ENCODE peak calls at places on chromosome 6, in five cellular contexts. X is erythroblast; S is activated CD4-positive, alpha-beta T cell treated with anti-CD3 and anti-CD28 coated beads for 48 hours; C is iPS-NIHi11; A is HT-29. J is an unnamed sample.

GRCh38 chr6:157814883-157815282 is 8.2 kb upstream of the SNX9 start:
- DNase-seq in X (no peak), C (no peak), S (no peak), A (no peak), J (no peak)

GRCh38 chr6:75204222-75204958 is 1.5 kb downstream of the COL12A1 start:
- DNase-seq in A (peak), X (peak), C (peak), S (peak), J (peak)

GRCh38 chr6:113997106-113997505 is 26.2 kb upstream of the HDAC2 start:
- DNase-seq in C (no peak), X (no peak), S (no peak), A (no peak), J (no peak)

GRCh38 chr6:3381233-3382065 is 75.4 kb downstream of the SLC22A23 start:
- DNase-seq in A (no peak), S (no peak), X (peak), C (no peak), J (no peak)

GRCh38 chr6:24802271-24803059 is 3.7 kb upstream of the ARMH2 start:
- DNase-seq in X (no peak), S (no peak), C (no peak), A (no peak), J (no peak)

GRCh38 chr6:26183237-26183580 is 96.0 kb downstream of the HFE start:
- DNase-seq in S (no peak), A (no peak), X (no peak), C (no peak), J (no peak)

GRCh38 chr6:27911953-27912446 is at the start of gene OR2B2:
- DNase-seq in X (peak), A (no peak), S (no peak), C (no peak), J (no peak)

GRCh38 chr6:134853111-134854055 is 96.5 kb downstream of the ALDH8A1 start:
- DNase-seq in X (no peak), S (no peak), C (no peak), A (peak), J (no peak)

GRCh38 chr6:75458895-75459294 is 34.7 kb downstream of the FILIP1 start:
- DNase-seq in C (no peak), X (no peak), A (no peak), S (no peak), J (no peak)

GRCh38 chr6:121548146-121548545 is 112.7 kb downstream of the GJA1 start:
- DNase-seq in C (no peak), S (no peak), A (no peak), X (no peak), J (no peak)

GRCh38 chr6:71043902-71044301 is 87.0 kb upstream of the B3GAT2 start:
- DNase-seq in C (no peak), S (no peak), A (no peak), X (no peak), J (no peak)

GRCh38 chr6:165574220-165574619 is 88.8 kb downstream of the PDE10A start:
- DNase-seq in S (no peak), A (peak), C (no peak), X (no peak), J (no peak)

GRCh38 chr6:143652840-143653239 is 24.9 kb upstream of the PHACTR2 start:
- DNase-seq in C (no peak), S (no peak), X (no peak), A (no peak), J (no peak)

GRCh38 chr6:40274058-40274457 is 313.1 kb downstream of the LRFN2 start:
- DNase-seq in S (no peak), C (no peak), X (no peak), A (no peak), J (no peak)

GRCh38 chr6:85469276-85470022 is 19.6 kb downstream of the NT5E start:
- DNase-seq in C (no peak), X (no peak), S (no peak), A (no peak), J (no peak)

GRCh38 chr6:147166360-147166944 is 37.8 kb upstream of the STXBP5 start:
- DNase-seq in A (no peak), X (peak), S (no peak), C (no peak), J (no peak)

GRCh38 chr6:163408352-163408991 is 6.0 kb upstream of the QKI start:
- DNase-seq in X (no peak), A (peak), S (no peak), C (no peak), J (no peak)

GRCh38 chr6:79180082-79180481 is 54.4 kb downstream of the HMGN3 start:
- DNase-seq in S (no peak), C (no peak), A (no peak), X (no peak), J (no peak)

GRCh38 chr6:70819715-70820114 is 137.1 kb downstream of the B3GAT2 start:
- DNase-seq in S (no peak), C (no peak), X (no peak), A (no peak), J (no peak)

GRCh38 chr6:46903175-46903574 is 18.6 kb downstream of the ADGRF5 start:
- DNase-seq in S (no peak), A (no peak), X (no peak), C (no peak), J (no peak)

GRCh38 chr6:25639653-25640052 is 12.4 kb upstream of the SCGN start:
- DNase-seq in A (no peak), X (no peak), S (no peak), C (no peak), J (no peak)